ENCODE peak calls at places on chromosomes 3 and 15, in eight cellular contexts. Y is body of pancreas, K is fibroblast of pulmonary artery, M is endothelial cell of umbilical vein, L is cardiac muscle cell, G is GM23338, E is stomach, D is endothelial cell. B is an unnamed sample.

GRCh38 chr15:70209499-70209898 is 111.8 kb upstream of the TLE3 start:
- DNase-seq in Y (no peak), K (no peak), M (no peak), L (no peak), G (no peak), E (no peak), D (no peak), B (no peak)

GRCh38 chr3:70358978-70359580 is 46.6 kb upstream of the MDFIC2 start:
- DNase-seq in Y (peak; percentile 12), K (peak; percentile 60), M (peak; percentile 72), L (peak; percentile 14), G (peak; percentile 50), E (no peak), D (peak; percentile 23), B (peak; percentile 41)

GRCh38 chr3:48503406-48504050 is 446 bp downstream of the SHISA5 start:
- DNase-seq in Y (peak; percentile 44), K (peak; percentile 51), M (peak; percentile 46), L (peak; percentile 18), G (peak; percentile 65), E (peak; percentile 54), D (peak; percentile 31), B (no peak)

GRCh38 chr3:39122811-39123210 is 15.3 kb downstream of the TTC21A start:
- DNase-seq in Y (no peak), K (no peak), M (no peak), L (no peak), G (no peak), E (no peak), D (no peak), B (no peak)

GRCh38 chr3:126209741-126210140 is 29.4 kb upstream of the ALDH1L1 start:
- DNase-seq in Y (no peak), K (no peak), M (no peak), L (no peak), G (no peak), E (no peak), D (no peak), B (no peak)

GRCh38 chr15:46365612-46366011 is 730.8 kb downstream of the SQOR start:
- DNase-seq in Y (peak; percentile 12), K (peak; percentile 49), M (no peak), L (no peak), G (no peak), E (no peak), D (no peak), B (no peak)

GRCh38 chr3:153356908-153357307 is 194.9 kb downstream of the RAP2B start:
- DNase-seq in Y (no peak), K (peak; percentile 42), M (no peak), L (no peak), G (no peak), E (no peak), D (no peak), B (no peak)

GRCh38 chr3:9793161-9793781 is 389 bp downstream of the ARPC4 start:
- DNase-seq in Y (no peak), K (peak; percentile 49), M (peak; percentile 56), L (peak; percentile 36), G (peak; percentile 62), E (no peak), D (peak; percentile 17), B (peak; percentile 50)

GRCh38 chr3:146164951-146165350 is 4.0 kb upstream of the PLOD2 start:
- DNase-seq in Y (no peak), K (no peak), M (no peak), L (peak; percentile 69), G (no peak), E (no peak), D (no peak), B (no peak)

GRCh38 chr3:184874709-184875644 is 63.0 kb downstream of the VPS8 start:
- DNase-seq in Y (no peak), K (peak; percentile 60), M (peak; percentile 52), L (peak; percentile 45), G (peak; percentile 75), E (no peak), D (peak; percentile 28), B (peak; percentile 33)

GRCh38 chr15:42359990-42360389 is 689 bp downstream of the CAPN3 start:
- DNase-seq in Y (no peak), K (no peak), M (no peak), L (peak; percentile 34), G (no peak), E (no peak), D (no peak), B (no peak)

GRCh38 chr15:76098685-76099084 is 38.9 kb downstream of the TMEM266 start:
- DNase-seq in Y (peak; percentile 27), K (no peak), M (no peak), L (no peak), G (no peak), E (no peak), D (no peak), B (peak; percentile 45)

GRCh38 chr3:72303926-72304325 is 519.0 kb upstream of the PROK2 start:
- DNase-seq in Y (no peak), K (peak; percentile 67), M (peak; percentile 94), L (no peak), G (peak; percentile 19), E (no peak), D (peak; percentile 44), B (no peak)

GRCh38 chr15:63599401-63600000 is 2.3 kb downstream of the FBXL22 start:
- DNase-seq in Y (peak; percentile 85), K (peak; percentile 50), M (peak; percentile 58), L (peak; percentile 50), G (peak; percentile 73), E (peak; percentile 88), D (peak; percentile 47), B (no peak)

GRCh38 chr3:107421170-107421792 is 44.0 kb downstream of the CCDC54 start:
- DNase-seq in Y (no peak), K (peak; percentile 84), M (peak; percentile 65), L (peak; percentile 72), G (peak; percentile 90), E (no peak), D (no peak), B (peak; percentile 37)
- TF ChIP-seq CTCF in Y (peak; percentile 74), K (peak; percentile 71), M (peak; percentile 55), L (peak; percentile 62), G (peak; percentile 75), E (peak; percentile 53), D (peak; percentile 60), B (peak; percentile 51)

GRCh38 chr3:36871379-36872126 is 73.3 kb downstream of the TRANK1 start:
- DNase-seq in Y (no peak), K (no peak), M (no peak), L (no peak), G (peak; percentile 13), E (no peak), D (no peak), B (no peak)
- TF ChIP-seq CTCF in Y (no peak), K (no peak), M (no peak), L (no peak), G (peak; percentile 38), E (no peak), D (no peak), B (peak; percentile 8)

GRCh38 chr3:27914199-27914598 is 192.1 kb upstream of the EOMES start:
- DNase-seq in Y (no peak), K (peak; percentile 7), M (no peak), L (no peak), G (peak; percentile 71), E (no peak), D (no peak), B (no peak)
- TF ChIP-seq CTCF in Y (peak; percentile 28), K (no peak), M (no peak), L (peak; percentile 27), G (peak; percentile 83), E (no peak), D (no peak), B (no peak)

GRCh38 chr15:65115542-65115941 is 542 bp upstream of the UBAP1L start:
- DNase-seq in Y (no peak), K (no peak), M (no peak), L (no peak), G (no peak), E (no peak), D (no peak), B (no peak)

GRCh38 chr15:65106011-65106590 is 8.9 kb downstream of the UBAP1L start:
- DNase-seq in Y (no peak), K (no peak), M (peak; percentile 60), L (no peak), G (no peak), E (no peak), D (no peak), B (no peak)

GRCh38 chr15:65105038-65105437 is 10.0 kb downstream of the UBAP1L start:
- DNase-seq in Y (no peak), K (no peak), M (no peak), L (no peak), G (no peak), E (no peak), D (no peak), B (no peak)

GRCh38 chr15:65115086-65115485 is at the start of gene UBAP1L:
- DNase-seq in Y (no peak), K (no peak), M (no peak), L (no peak), G (no peak), E (no peak), D (no peak), B (no peak)

GRCh38 chr15:65110676-65111292 is 4.2 kb downstream of the UBAP1L start:
- DNase-seq in Y (no peak), K (peak; percentile 83), M (peak; percentile 95), L (no peak), G (no peak), E (no peak), D (no peak), B (no peak)
- TF ChIP-seq CTCF in Y (no peak), K (no peak), M (no peak), L (no peak), G (peak; percentile 34), E (no peak), D (no peak), B (no peak)

GRCh38 chr15:101662203-101662602 is 10.0 kb upstream of the TM2D3 start:
- DNase-seq in Y (no peak), K (no peak), M (no peak), L (no peak), G (no peak), E (no peak), D (no peak), B (no peak)

GRCh38 chr15:101660005-101660404 is 7.8 kb upstream of the TM2D3 start:
- DNase-seq in Y (no peak), K (no peak), M (no peak), L (no peak), G (no peak), E (no peak), D (no peak), B (no peak)

GRCh38 chr15:101669744-101670143 is 17.6 kb upstream of the TM2D3 start:
- DNase-seq in Y (no peak), K (peak; percentile 79), M (no peak), L (no peak), G (no peak), E (no peak), D (no peak), B (no peak)

DNA sequence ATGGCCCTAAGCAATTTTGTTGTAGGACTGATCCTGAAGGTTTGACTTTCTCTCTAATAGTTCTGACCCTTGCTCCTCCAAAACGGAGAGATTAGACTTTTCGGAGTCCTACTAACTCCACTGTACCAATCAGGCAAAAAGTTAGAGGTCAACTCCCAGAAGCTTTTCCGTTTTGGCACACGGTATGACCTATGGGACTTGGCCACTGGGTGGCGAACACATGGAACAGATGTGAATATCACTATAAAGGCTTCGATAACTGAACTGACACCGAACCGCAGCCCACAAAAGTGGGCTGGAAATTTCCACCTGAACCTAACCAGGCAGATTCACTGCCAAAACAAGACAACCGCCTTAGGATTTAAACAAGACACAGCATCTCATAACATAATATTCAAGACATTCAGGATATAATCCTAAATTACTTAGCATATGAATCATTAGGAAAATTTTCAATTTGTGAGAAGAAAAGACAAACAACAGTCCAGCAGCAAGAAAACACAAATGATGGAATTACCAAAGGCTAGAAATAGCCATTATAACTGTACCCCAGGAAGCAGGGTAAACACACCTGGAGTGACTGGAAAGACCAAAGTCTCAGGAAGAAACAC is 12.2 kb upstream of the TM2D3 start:
- DNase-seq in Y (no peak), K (no peak), M (no peak), L (peak; percentile 19), G (peak; percentile 51), E (no peak), D (peak; percentile 22), B (peak; percentile 41)
- TF ChIP-seq CTCF in Y (no peak), K (peak; percentile 28), M (peak; percentile 21), L (peak; percentile 10), G (peak; percentile 56), E (no peak), D (peak; percentile 45), B (peak; percentile 35)

B was measured in Caco-2.